ENCODE peak calls at places on chromosomes 6 and 20, in four cellular contexts. E is NCI-H1105, P is AG10803, U is putamen. H is an unnamed sample.

GRCh38 chr6:24777227-24777626 is 2.5 kb downstream of the GMNN start:
- DNase-seq in E (no peak), P (no peak), U (no peak), H (no peak)

GRCh38 chr6:53928641-53929339 is 134.0 kb downstream of the LRRC1 start:
- DNase-seq in E (peak; percentile 14), P (no peak), U (no peak), H (no peak)

GRCh38 chr6:136666041-136666440 is 115.8 kb upstream of the MAP7 start:
- DNase-seq in E (no peak), P (no peak), U (no peak), H (no peak)

GRCh38 chr6:158057213-158057987 is 75.7 kb downstream of the SYNJ2 start:
- DNase-seq in E (no peak), P (peak; percentile 95), U (no peak), H (peak; percentile 28)

GRCh38 chr6:117448732-117449131 is 23.0 kb upstream of the ROS1 start:
- DNase-seq in E (no peak), P (peak; percentile 96), U (no peak), H (no peak)

GRCh38 chr6:30743099-30744053 is 889 bp upstream of the FLOT1 start:
- DNase-seq in E (no peak), P (no peak), U (peak; percentile 25), H (no peak)

GRCh38 chr6:5851261-5851757 is 155.4 kb downstream of the NRN1 start:
- DNase-seq in E (no peak), P (peak; percentile 27), U (peak; percentile 78), H (no peak)

GRCh38 chr6:104625536-104625935 is 234.2 kb downstream of the HACE1 start:
- DNase-seq in E (no peak), P (peak; percentile 78), U (no peak), H (no peak)

GRCh38 chr20:1637755-1638154 is 17.9 kb upstream of the SIRPB1 start:
- DNase-seq in E (no peak), P (no peak), U (no peak), H (no peak)

GRCh38 chr20:17470521-17470920 is 60.7 kb downstream of the BFSP1 start:
- DNase-seq in E (no peak), P (no peak), U (no peak), H (no peak)

GRCh38 chr6:25555188-25555587 is 96.8 kb upstream of the SCGN start:
- DNase-seq in E (no peak), P (no peak), U (no peak), H (no peak)

GRCh38 chr20:4453369-4453768 is 268.3 kb upstream of the PRND start:
- DNase-seq in E (no peak), P (peak; percentile 13), U (no peak), H (no peak)

GRCh38 chr6:88376759-88377387 is 210.7 kb upstream of the CNR1 start:
- DNase-seq in E (no peak), P (peak; percentile 80), U (no peak), H (no peak)

GRCh38 chr6:167510648-167511047 is 185.8 kb downstream of the TTLL2 start:
- DNase-seq in E (no peak), P (no peak), U (no peak), H (no peak)

H was measured in Kasumi-1.